ENCODE peak calls at places on chromosomes 1 and 21, in five cellular contexts. G, Z, R, W and L are unnamed samples.

GRCh38 chr1:112744019-112744578 is 29.0 kb upstream of the PPM1J start:
- DNase-seq in R (no peak), Z (peak; percentile 6), W (no peak), G (peak; percentile 50), L (no peak)

GRCh38 chr1:170284425-170284824 is 138.7 kb downstream of the NTMT2 start:
- DNase-seq in R (no peak), W (no peak), G (no peak), Z (no peak), L (no peak)

GRCh38 chr1:42423621-42424200 is 32.1 kb downstream of the ZMYND12 start:
- DNase-seq in G (no peak), W (no peak), Z (no peak), R (no peak), L (no peak)

GRCh38 chr1:55007626-55008025 is 8.9 kb downstream of the BSND start:
- DNase-seq in Z (no peak), R (peak; percentile 33), G (peak; percentile 88), W (no peak), L (no peak)

GRCh38 chr1:24415910-24416665 is 486 bp downstream of the NIPAL3 start:
- DNase-seq in R (no peak), W (peak; percentile 56), G (peak; percentile 51), Z (no peak), L (no peak)

GRCh38 chr1:43435146-43436145 is 18.3 kb downstream of the HYI start:
- DNase-seq in Z (no peak), R (no peak), G (no peak), W (no peak), L (no peak)

GRCh38 chr1:23167353-23168078 is 1.1 kb downstream of the LUZP1 start:
- DNase-seq in W (peak; percentile 55), R (no peak), G (peak; percentile 52), Z (peak; percentile 40), L (no peak)

GRCh38 chr21:18529253-18529652 is 125.7 kb upstream of the TMPRSS15 start:
- DNase-seq in R (peak; percentile 61), Z (no peak), G (peak; percentile 15), W (no peak), L (no peak)

GRCh38 chr1:116847688-116848531 is 61.8 kb upstream of the PTGFRN start:
- DNase-seq in G (no peak), Z (peak; percentile 49), R (no peak), W (no peak), L (peak; percentile 83)

GRCh38 chr21:38266732-38267131 is 9.9 kb downstream of the KCNJ15 start:
- DNase-seq in R (peak; percentile 26), Z (no peak), G (peak; percentile 77), W (no peak), L (no peak)

GRCh38 chr1:50271968-50272578 is 151.2 kb downstream of the DMRTA2 start:
- DNase-seq in W (peak; percentile 30), Z (peak; percentile 40), R (no peak), G (peak; percentile 32), L (no peak)

GRCh38 chr1:208825305-208825704 is 581.1 kb upstream of the PLXNA2 start:
- DNase-seq in W (no peak), G (no peak), Z (no peak), R (no peak), L (no peak)

GRCh38 chr1:152191711-152192110 is 32.3 kb downstream of the HRNR start:
- DNase-seq in R (no peak), G (no peak), W (no peak), Z (no peak), L (no peak)

GRCh38 chr1:205630241-205630640 is 1.6 kb downstream of the ELK4 start:
- DNase-seq in Z (no peak), W (no peak), R (no peak), G (peak; percentile 69), L (no peak)

GRCh38 chr21:29145354-29145782 is 14.9 kb downstream of the MAP3K7CL start:
- DNase-seq in G (peak; percentile 89), R (peak; percentile 62), Z (no peak), W (no peak), L (peak; percentile 85)

GRCh38 chr1:240487493-240487892 is 124.5 kb downstream of the GREM2 start:
- DNase-seq in Z (no peak), W (no peak), G (no peak), R (no peak), L (no peak)

GRCh38 chr1:5986018-5986417 is 6.2 kb downstream of the NPHP4 start:
- DNase-seq in W (no peak), Z (no peak), G (no peak), R (no peak), L (no peak)

GRCh38 chr1:201543871-201544521 is 5.1 kb downstream of the NAV1 start:
- DNase-seq in R (no peak), G (no peak), Z (no peak), W (no peak), L (no peak)

GRCh38 chr1:205568469-205569361 is 63.1 kb downstream of the ELK4 start:
- DNase-seq in W (no peak), G (no peak), R (no peak), Z (no peak), L (no peak)

GRCh38 chr1:150981805-150982712 is at the start of gene ANXA9:
- DNase-seq in W (peak; percentile 83), G (peak; percentile 63), Z (no peak), R (no peak), L (no peak)

GRCh38 chr1:224454337-224455055 is 19.9 kb upstream of the WDR26 start:
- DNase-seq in Z (no peak), G (peak; percentile 90), W (no peak), R (no peak), L (no peak)

GRCh38 chr1:115654663-115655306 is 13.0 kb downstream of the VANGL1 start:
- DNase-seq in W (no peak), G (no peak), R (no peak), Z (no peak), L (no peak)

GRCh38 chr1:55951291-55951690 is 628.1 kb downstream of the PLPP3 start:
- DNase-seq in R (no peak), Z (no peak), G (no peak), W (no peak), L (no peak)

GRCh38 chr1:7250176-7250575 is 464.9 kb downstream of the CAMTA1 start:
- DNase-seq in W (no peak), Z (no peak), G (peak; percentile 85), R (no peak), L (no peak)

GRCh38 chr21:41435728-41436127 is 9.7 kb downstream of the MX1 start:
- DNase-seq in R (no peak), W (no peak), Z (no peak), G (no peak), L (no peak)

GRCh38 chr1:50978852-50979781 is 9.1 kb downstream of the CDKN2C start:
- DNase-seq in G (peak; percentile 39), R (no peak), Z (no peak), W (no peak), L (no peak)

GRCh38 chr1:116515702-116516101 is 55.1 kb downstream of the CD58 start:
- DNase-seq in G (no peak), W (no peak), Z (no peak), R (no peak), L (no peak)

GRCh38 chr1:28602536-28603439 is 10.7 kb downstream of the RAB42 start:
- DNase-seq in W (no peak), R (peak; percentile 56), G (peak; percentile 82), Z (peak; percentile 39), L (peak; percentile 61)

GRCh38 chr1:33169290-33170055 is 12.4 kb downstream of the TRIM62 start:
- DNase-seq in W (no peak), G (no peak), R (no peak), Z (no peak), L (no peak)

GRCh38 chr1:53552146-53552940 is 93.1 kb downstream of the DMRTB1 start:
- DNase-seq in G (no peak), W (no peak), R (no peak), Z (no peak), L (no peak)